ENCODE peak calls at places on chromosome 1, in ten cellular contexts. One of them, this sample, is unnamed.

GRCh38 chr1:119318466-119319309 is 49.9 kb upstream of the HAO2 start:
- DNase-seq in GM13977: peak
- DNase-seq in stimulated activated CD4-positive, alpha-beta T cell treated with anti-CD3 and anti-CD28 coated beads, Interleukin-2, amount 100 ng/mL, for 24 hours: no peak
- DNase-seq in stromal cell of bone marrow: no peak
- DNase-seq in GM12865: peak
- DNase-seq in mucosa of gallbladder: no peak
- DNase-seq in RPMI7951: no peak
- DNase-seq in sigmoid colon: no peak
- DNase-seq in hepatocyte: no peak
- DNase-seq in K562: no peak
- DNase-seq in this sample: no peak

GRCh38 chr1:186463511-186463910 is 2.6 kb upstream of the PDC start:
- DNase-seq in GM13977: no peak
- DNase-seq in stimulated activated CD4-positive, alpha-beta T cell treated with anti-CD3 and anti-CD28 coated beads, Interleukin-2, amount 100 ng/mL, for 24 hours: no peak
- DNase-seq in stromal cell of bone marrow: no peak
- DNase-seq in GM12865: no peak
- DNase-seq in mucosa of gallbladder: no peak
- DNase-seq in RPMI7951: no peak
- DNase-seq in sigmoid colon: no peak
- DNase-seq in hepatocyte: no peak
- DNase-seq in K562: no peak
- DNase-seq in this sample: no peak

GRCh38 chr1:5623399-5623798 is 368.8 kb downstream of the NPHP4 start:
- DNase-seq in GM13977: no peak
- DNase-seq in stimulated activated CD4-positive, alpha-beta T cell treated with anti-CD3 and anti-CD28 coated beads, Interleukin-2, amount 100 ng/mL, for 24 hours: no peak
- DNase-seq in stromal cell of bone marrow: no peak
- DNase-seq in GM12865: no peak
- DNase-seq in mucosa of gallbladder: no peak
- DNase-seq in RPMI7951: no peak
- DNase-seq in sigmoid colon: no peak
- DNase-seq in hepatocyte: no peak
- DNase-seq in K562: no peak
- DNase-seq in this sample: no peak

GRCh38 chr1:201128476-201128875 is 1.5 kb upstream of the ASCL5 start:
- DNase-seq in GM13977: no peak
- DNase-seq in stimulated activated CD4-positive, alpha-beta T cell treated with anti-CD3 and anti-CD28 coated beads, Interleukin-2, amount 100 ng/mL, for 24 hours: no peak
- DNase-seq in stromal cell of bone marrow: no peak
- DNase-seq in GM12865: no peak
- DNase-seq in mucosa of gallbladder: no peak
- DNase-seq in RPMI7951: no peak
- DNase-seq in sigmoid colon: no peak
- DNase-seq in hepatocyte: no peak
- DNase-seq in K562: no peak
- DNase-seq in this sample: no peak

GRCh38 chr1:7680791-7681165 is 90.3 kb upstream of the VAMP3 start:
- DNase-seq in GM13977: no peak
- DNase-seq in stimulated activated CD4-positive, alpha-beta T cell treated with anti-CD3 and anti-CD28 coated beads, Interleukin-2, amount 100 ng/mL, for 24 hours: no peak
- DNase-seq in stromal cell of bone marrow: no peak
- DNase-seq in GM12865: no peak
- DNase-seq in mucosa of gallbladder: no peak
- DNase-seq in RPMI7951: no peak
- DNase-seq in sigmoid colon: no peak
- DNase-seq in hepatocyte: peak
- DNase-seq in K562: no peak
- DNase-seq in this sample: no peak

GRCh38 chr1:169497317-169497716 is 11.6 kb upstream of the SLC19A2 start:
- DNase-seq in GM13977: no peak
- DNase-seq in stimulated activated CD4-positive, alpha-beta T cell treated with anti-CD3 and anti-CD28 coated beads, Interleukin-2, amount 100 ng/mL, for 24 hours: no peak
- DNase-seq in stromal cell of bone marrow: no peak
- DNase-seq in GM12865: no peak
- DNase-seq in mucosa of gallbladder: no peak
- DNase-seq in RPMI7951: no peak
- DNase-seq in sigmoid colon: no peak
- DNase-seq in hepatocyte: no peak
- DNase-seq in K562: no peak
- DNase-seq in this sample: no peak

GRCh38 chr1:231808990-231809389 is 182.4 kb downstream of the DISC1 start:
- DNase-seq in GM13977: no peak
- DNase-seq in stimulated activated CD4-positive, alpha-beta T cell treated with anti-CD3 and anti-CD28 coated beads, Interleukin-2, amount 100 ng/mL, for 24 hours: no peak
- DNase-seq in stromal cell of bone marrow: peak
- DNase-seq in GM12865: no peak
- DNase-seq in mucosa of gallbladder: no peak
- DNase-seq in RPMI7951: peak
- DNase-seq in sigmoid colon: no peak
- DNase-seq in hepatocyte: no peak
- DNase-seq in K562: no peak
- DNase-seq in this sample: no peak

GRCh38 chr1:28111157-28111556 is 22.7 kb upstream of the EYA3 start:
- DNase-seq in GM13977: peak
- DNase-seq in stimulated activated CD4-positive, alpha-beta T cell treated with anti-CD3 and anti-CD28 coated beads, Interleukin-2, amount 100 ng/mL, for 24 hours: no peak
- DNase-seq in stromal cell of bone marrow: no peak
- DNase-seq in GM12865: peak
- DNase-seq in mucosa of gallbladder: no peak
- DNase-seq in RPMI7951: no peak
- DNase-seq in sigmoid colon: no peak
- DNase-seq in hepatocyte: no peak
- DNase-seq in K562: no peak
- DNase-seq in this sample: no peak

GRCh38 chr1:93042134-93042821 is 36.8 kb upstream of the MTF2 start:
- DNase-seq in GM13977: peak
- DNase-seq in stimulated activated CD4-positive, alpha-beta T cell treated with anti-CD3 and anti-CD28 coated beads, Interleukin-2, amount 100 ng/mL, for 24 hours: peak
- DNase-seq in stromal cell of bone marrow: no peak
- DNase-seq in GM12865: peak
- DNase-seq in mucosa of gallbladder: no peak
- DNase-seq in RPMI7951: peak
- DNase-seq in sigmoid colon: no peak
- DNase-seq in hepatocyte: peak
- DNase-seq in K562: no peak
- DNase-seq in this sample: no peak

GRCh38 chr1:244965182-244965581 is 100.8 kb upstream of the HNRNPU start:
- DNase-seq in GM13977: no peak
- DNase-seq in stimulated activated CD4-positive, alpha-beta T cell treated with anti-CD3 and anti-CD28 coated beads, Interleukin-2, amount 100 ng/mL, for 24 hours: no peak
- DNase-seq in stromal cell of bone marrow: no peak
- DNase-seq in GM12865: no peak
- DNase-seq in mucosa of gallbladder: no peak
- DNase-seq in RPMI7951: no peak
- DNase-seq in sigmoid colon: no peak
- DNase-seq in hepatocyte: no peak
- DNase-seq in K562: no peak
- DNase-seq in this sample: no peak

GRCh38 chr1:160117709-160118183 is 2.2 kb downstream of the ATP1A2 start:
- DNase-seq in GM13977: no peak
- DNase-seq in stimulated activated CD4-positive, alpha-beta T cell treated with anti-CD3 and anti-CD28 coated beads, Interleukin-2, amount 100 ng/mL, for 24 hours: no peak
- DNase-seq in stromal cell of bone marrow: no peak
- DNase-seq in GM12865: no peak
- DNase-seq in mucosa of gallbladder: no peak
- DNase-seq in RPMI7951: no peak
- DNase-seq in sigmoid colon: peak
- DNase-seq in hepatocyte: peak
- DNase-seq in K562: no peak
- DNase-seq in this sample: no peak

GRCh38 chr1:85584264-85584781 is 3.8 kb downstream of the CCN1 start:
- DNase-seq in GM13977: no peak
- DNase-seq in stimulated activated CD4-positive, alpha-beta T cell treated with anti-CD3 and anti-CD28 coated beads, Interleukin-2, amount 100 ng/mL, for 24 hours: no peak
- DNase-seq in stromal cell of bone marrow: peak
- DNase-seq in GM12865: no peak
- DNase-seq in mucosa of gallbladder: no peak
- DNase-seq in RPMI7951: peak
- DNase-seq in sigmoid colon: no peak
- DNase-seq in hepatocyte: peak
- DNase-seq in K562: no peak
- DNase-seq in this sample: no peak

GRCh38 chr1:23478896-23479790 is 4.8 kb downstream of the ASAP3 start:
- DNase-seq in GM13977: no peak
- DNase-seq in stimulated activated CD4-positive, alpha-beta T cell treated with anti-CD3 and anti-CD28 coated beads, Interleukin-2, amount 100 ng/mL, for 24 hours: no peak
- DNase-seq in stromal cell of bone marrow: peak
- DNase-seq in GM12865: no peak
- DNase-seq in mucosa of gallbladder: peak
- DNase-seq in RPMI7951: no peak
- DNase-seq in sigmoid colon: peak
- DNase-seq in hepatocyte: peak
- DNase-seq in K562: peak
- DNase-seq in this sample: peak

GRCh38 chr1:172451002-172451443 is 7.2 kb upstream of the PIGC start:
- DNase-seq in GM13977: no peak
- DNase-seq in stimulated activated CD4-positive, alpha-beta T cell treated with anti-CD3 and anti-CD28 coated beads, Interleukin-2, amount 100 ng/mL, for 24 hours: no peak
- DNase-seq in stromal cell of bone marrow: no peak
- DNase-seq in GM12865: peak
- DNase-seq in mucosa of gallbladder: peak
- DNase-seq in RPMI7951: peak
- DNase-seq in sigmoid colon: no peak
- DNase-seq in hepatocyte: peak
- DNase-seq in K562: no peak
- DNase-seq in this sample: no peak

GRCh38 chr1:39896909-39897685 is 4.6 kb downstream of the MYCL start:
- DNase-seq in GM13977: no peak
- DNase-seq in stimulated activated CD4-positive, alpha-beta T cell treated with anti-CD3 and anti-CD28 coated beads, Interleukin-2, amount 100 ng/mL, for 24 hours: no peak
- DNase-seq in stromal cell of bone marrow: no peak
- DNase-seq in GM12865: no peak
- DNase-seq in mucosa of gallbladder: no peak
- DNase-seq in RPMI7951: peak
- DNase-seq in sigmoid colon: no peak
- DNase-seq in hepatocyte: peak
- DNase-seq in K562: no peak
- DNase-seq in this sample: no peak

This sample was measured in left lobe of liver.